ENCODE peak calls at places on chromosomes 11 and 22, in four cellular contexts. S is HepG2, G is K562, T is GM12878. P is an unnamed sample.

GRCh38 chr22:36374603-36375024 is 13.2 kb downstream of the MYH9 start:
- DNase-seq in T (no peak), G (no peak), S (no peak), P (no peak)

GRCh38 chr11:102010776-102011500 is 36.3 kb upstream of the CFAP300 start:
- DNase-seq in G (no peak), T (no peak), S (peak), P (peak)

GRCh38 chr22:36435516-36436415 is 45.7 kb downstream of the TXN2 start:
- DNase-seq in G (no peak), T (peak), S (peak), P (no peak)

GRCh38 chr11:5123802-5124521 is 14.2 kb downstream of the OR52A5 start:
- DNase-seq in G (peak), S (peak), T (peak), P (peak)

GRCh38 chr11:134041791-134042696 is 26.8 kb upstream of the JAM3 start:
- DNase-seq in S (no peak), T (no peak), G (no peak), P (no peak)

GRCh38 chr11:31808268-31808667 is 2.9 kb downstream of the PAX6 start:
- DNase-seq in S (no peak), G (no peak), T (no peak), P (no peak)

GRCh38 chr22:47209547-47210023 is 447.1 kb downstream of the TBC1D22A start:
- DNase-seq in S (no peak), T (no peak), G (no peak), P (no peak)

GRCh38 chr11:64237484-64237951 is 3.1 kb downstream of the VEGFB start:
- DNase-seq in S (peak), T (no peak), G (no peak), P (no peak)

GRCh38 chr22:34702279-34702678 is 363.7 kb upstream of the ISX start:
- DNase-seq in T (no peak), S (no peak), G (no peak), P (no peak)

GRCh38 chr11:76371170-76371569 is 9.8 kb downstream of the THAP12 start:
- DNase-seq in S (no peak), G (no peak), T (peak), P (no peak)
- TF ChIP-seq TARDBP in S (no peak), G (no peak), T (no peak), P (no peak)

GRCh38 chr11:17257200-17257599 is 19.3 kb upstream of the NUCB2 start:
- DNase-seq in G (no peak), S (no peak), T (no peak), P (no peak)

GRCh38 chr11:17258670-17259069 is 17.9 kb upstream of the NUCB2 start:
- DNase-seq in S (no peak), G (no peak), T (no peak), P (no peak)

GRCh38 chr11:17259519-17259918 is 17.0 kb upstream of the NUCB2 start:
- DNase-seq in G (no peak), S (no peak), T (no peak), P (no peak)

GRCh38 chr11:17259931-17260499 is 16.5 kb upstream of the NUCB2 start:
- DNase-seq in T (no peak), S (no peak), G (peak), P (no peak)

GRCh38 chr11:17256512-17256911 is 20.0 kb upstream of the NUCB2 start:
- DNase-seq in S (no peak), G (no peak), T (no peak), P (no peak)
- TF ChIP-seq BHLHE40 in S (no peak), G (no peak), T (no peak), P (no peak)

GRCh38 chr11:44080951-44081350 is 14.5 kb upstream of the EXT2 start:
- DNase-seq in S (no peak), T (no peak), G (no peak), P (no peak)

GRCh38 chr11:44082645-44083044 is 12.8 kb upstream of the EXT2 start:
- DNase-seq in T (no peak), S (peak), G (no peak), P (no peak)

GRCh38 chr11:44079376-44079775 is 13.3 kb downstream of the ACCS start:
- DNase-seq in S (no peak), G (no peak), T (no peak), P (no peak)

GRCh38 chr11:44083433-44083832 is 12.0 kb upstream of the EXT2 start:
- DNase-seq in T (no peak), S (no peak), G (no peak), P (no peak)

GRCh38 chr11:44078794-44079193 is 12.7 kb downstream of the ACCS start:
- DNase-seq in T (no peak), S (no peak), G (no peak), P (no peak)
- TF ChIP-seq TARDBP in T (no peak), S (no peak), G (no peak), P (no peak)

DNA sequence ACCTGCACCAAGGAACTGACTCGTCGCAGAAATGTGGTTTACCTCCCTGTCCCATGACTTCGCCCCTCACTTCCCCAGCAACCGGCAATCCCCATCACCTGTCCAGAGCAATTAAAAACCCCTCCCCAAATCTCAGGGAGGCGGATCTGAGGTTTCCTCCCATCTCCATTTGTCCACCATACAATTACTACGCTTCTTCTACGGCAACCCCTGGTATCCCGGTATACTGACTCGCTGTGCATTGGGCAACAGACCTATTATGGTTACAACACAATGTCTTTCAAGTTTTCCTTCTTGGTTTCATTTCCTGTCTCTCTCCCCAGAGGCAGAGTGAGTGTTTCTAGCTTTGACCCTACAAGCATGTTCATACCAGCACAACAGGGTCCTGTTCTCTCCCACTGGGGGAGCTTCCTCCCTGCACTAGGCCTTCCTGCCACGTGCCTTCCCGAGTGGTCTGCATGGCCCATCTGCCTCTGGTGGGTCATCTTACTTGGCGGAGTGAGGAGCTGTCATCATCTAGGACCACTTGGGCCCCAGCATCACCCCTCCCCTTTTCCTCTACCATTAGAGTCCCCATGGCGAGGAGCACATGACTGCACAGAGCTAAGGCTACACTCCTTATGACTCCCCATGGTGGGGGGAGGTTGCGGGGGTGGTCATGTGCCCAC is 30.3 kb upstream of the NAP1L4 start:
- DNase-seq in S (no peak), T (peak), G (no peak), P (no peak)
- TF ChIP-seq BHLHE40 in S (no peak), T (peak), G (no peak), P (no peak)

GRCh38 chr11:69164824-69165223 is 9.1 kb downstream of the SMIM38 start:
- DNase-seq in G (no peak), S (no peak), T (no peak), P (no peak)

GRCh38 chr11:69165775-69166174 is 10.0 kb downstream of the SMIM38 start:
- DNase-seq in T (no peak), S (no peak), G (no peak), P (no peak)

GRCh38 chr11:69167130-69167915 is 11.6 kb downstream of the SMIM38 start:
- DNase-seq in S (no peak), T (no peak), G (no peak), P (no peak)

GRCh38 chr11:69167916-69168691 is 12.4 kb downstream of the SMIM38 start:
- DNase-seq in T (no peak), G (no peak), S (no peak), P (no peak)

GRCh38 chr11:69166186-69167115 is 10.7 kb downstream of the SMIM38 start:
- DNase-seq in G (peak), T (peak), S (peak), P (peak)
- TF ChIP-seq TARDBP in G (no peak), T (peak), S (no peak), P (no peak)

GRCh38 chr22:23179381-23180294 is 671 bp upstream of the BCR start:
- DNase-seq in G (no peak), T (no peak), S (no peak), P (no peak)
- TF ChIP-seq BHLHE40 in G (no peak), T (no peak), S (no peak), P (no peak)

GRCh38 chr22:39821008-39821407 is 72.6 kb downstream of the ENTHD1 start:
- DNase-seq in T (no peak), S (no peak), G (no peak), P (no peak)

GRCh38 chr22:39820266-39820665 is 73.3 kb downstream of the ENTHD1 start:
- DNase-seq in S (no peak), T (no peak), G (no peak), P (no peak)

DNA sequence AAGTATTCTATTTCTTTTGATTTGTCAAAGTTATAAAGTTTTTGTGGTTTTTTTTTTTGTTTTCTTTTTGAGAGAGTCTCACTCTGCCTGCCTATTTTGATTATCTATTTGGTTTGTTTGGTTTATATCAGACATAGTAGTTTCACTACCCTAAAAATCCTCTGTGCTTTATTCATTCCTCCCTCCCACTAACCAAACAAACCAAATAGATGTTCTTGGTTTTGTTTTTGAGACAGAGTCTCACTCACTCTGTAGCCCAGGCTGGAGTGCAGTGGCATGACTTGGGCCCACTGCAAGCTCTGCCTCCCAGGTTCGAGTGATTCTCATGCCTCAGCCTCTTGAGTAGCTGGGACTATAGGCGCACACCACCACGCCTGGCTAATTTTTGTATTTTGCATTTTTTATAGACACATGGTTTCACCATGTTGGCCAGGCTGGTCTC is 67.9 kb downstream of the ENTHD1 start:
- DNase-seq in S (no peak), T (peak), G (no peak), P (no peak)
- TF ChIP-seq TARDBP in S (no peak), T (no peak), G (no peak), P (no peak)

GRCh38 chr11:10308208-10308954 is 3.5 kb downstream of the ADM start:
- DNase-seq in S (no peak), T (no peak), G (no peak), P (no peak)

GRCh38 chr11:10310301-10310841 is 5.5 kb downstream of the ADM start:
- DNase-seq in G (no peak), T (no peak), S (no peak), P (no peak)

GRCh38 chr11:10307411-10308207 is 2.7 kb downstream of the ADM start:
- DNase-seq in T (peak), G (peak), S (peak), P (peak)

GRCh38 chr11:10311802-10312201 is 6.9 kb downstream of the ADM start:
- DNase-seq in T (no peak), S (no peak), G (no peak), P (no peak)

GRCh38 chr11:10309163-10310093 is 4.6 kb downstream of the ADM start:
- DNase-seq in G (peak), T (no peak), S (peak), P (no peak)
- TF ChIP-seq BHLHE40 in G (no peak), T (no peak), S (no peak), P (no peak)

GRCh38 chr11:128375941-128376340 is 211.4 kb downstream of the ETS1 start:
- DNase-seq in S (no peak), T (no peak), G (no peak), P (no peak)
- TF ChIP-seq TARDBP in S (no peak), T (no peak), G (no peak), P (no peak)

GRCh38 chr11:14317659-14318325 is 41.2 kb downstream of the RRAS2 start:
- DNase-seq in S (no peak), G (no peak), T (no peak), P (no peak)

GRCh38 chr11:14322510-14322909 is 36.5 kb downstream of the RRAS2 start:
- DNase-seq in S (no peak), G (no peak), T (no peak), P (no peak)

GRCh38 chr11:14323118-14323676 is 35.8 kb downstream of the RRAS2 start:
- DNase-seq in G (no peak), T (no peak), S (no peak), P (no peak)

GRCh38 chr11:14318581-14318981 is 40.4 kb downstream of the RRAS2 start:
- DNase-seq in S (no peak), T (no peak), G (no peak), P (no peak)

GRCh38 chr11:14320020-14320419 is 39.0 kb downstream of the RRAS2 start:
- DNase-seq in G (no peak), T (peak), S (no peak), P (no peak)
- TF ChIP-seq BHLHE40 in G (no peak), T (peak), S (no peak), P (no peak)